ENCODE peak calls at places on chromosomes 6 and 20, in nine cellular contexts. X is H9, S is tibial nerve, V is Panc1, B is IMR-90, J is heart left ventricle, F is lower lobe of right lung, M is mucosa of descending colon, N is SK-N-SH. C is an unnamed sample.

GRCh38 chr6:20148433-20148832 is 63.8 kb downstream of the MBOAT1 start:
- DNase-seq in X (no peak), S (no peak), V (no peak), B (no peak), J (no peak), F (no peak), M (no peak), N (no peak), C (no peak)

GRCh38 chr20:23143098-23143497 is 57.0 kb upstream of the CD93 start:
- DNase-seq in X (no peak), S (no peak), V (peak; percentile 78), B (peak; percentile 85), J (no peak), F (peak; percentile 65), M (peak; percentile 43), N (no peak), C (peak; percentile 68)

GRCh38 chr20:4592316-4593148 is 129.2 kb upstream of the PRND start:
- DNase-seq in X (peak; percentile 69), S (no peak), V (no peak), B (no peak), J (peak; percentile 70), F (peak; percentile 68), M (peak; percentile 46), N (peak; percentile 84), C (peak; percentile 56)

GRCh38 chr6:41371461-41371991 is 36.1 kb downstream of the NCR2 start:
- DNase-seq in X (peak; percentile 73), S (no peak), V (no peak), B (peak; percentile 42), J (peak; percentile 73), F (no peak), M (peak; percentile 47), N (peak; percentile 66), C (peak; percentile 51)

GRCh38 chr20:63290677-63291472 is 2.1 kb upstream of the COL20A1 start:
- DNase-seq in X (peak; percentile 85), S (no peak), V (no peak), B (peak; percentile 11), J (peak; percentile 76), F (no peak), M (peak; percentile 64), N (peak; percentile 95), C (peak; percentile 72)

GRCh38 chr20:46939031-46939430 is 44.4 kb downstream of the EYA2 start:
- DNase-seq in X (peak; percentile 40), S (no peak), V (no peak), B (no peak), J (no peak), F (no peak), M (no peak), N (peak; percentile 50), C (no peak)

GRCh38 chr20:48606841-48607543 is 220.8 kb downstream of the PREX1 start:
- DNase-seq in X (no peak), S (peak; percentile 3), V (no peak), B (no peak), J (no peak), F (peak; percentile 21), M (no peak), N (no peak), C (peak; percentile 32)

GRCh38 chr6:16228709-16229665 is 9.4 kb upstream of the GMPR start:
- DNase-seq in X (no peak), S (no peak), V (no peak), B (no peak), J (no peak), F (no peak), M (peak; percentile 40), N (no peak), C (no peak)

GRCh38 chr6:162765251-162765650 is 37.5 kb downstream of the PACRG start:
- DNase-seq in X (no peak), S (no peak), V (no peak), B (no peak), J (no peak), F (no peak), M (no peak), N (no peak), C (no peak)

GRCh38 chr20:38932457-38933120 is 6.4 kb downstream of the FAM83D start:
- DNase-seq in X (no peak), S (no peak), V (no peak), B (peak; percentile 70), J (no peak), F (no peak), M (no peak), N (no peak), C (no peak)

GRCh38 chr6:52834481-52834880 is 6.1 kb downstream of the GSTA5 start:
- DNase-seq in X (no peak), S (no peak), V (no peak), B (peak; percentile 18), J (no peak), F (no peak), M (no peak), N (no peak), C (no peak)

GRCh38 chr20:47676219-47676721 is 109.0 kb downstream of the SULF2 start:
- DNase-seq in X (peak; percentile 77), S (no peak), V (no peak), B (no peak), J (no peak), F (no peak), M (no peak), N (no peak), C (no peak)

GRCh38 chr6:143150291-143150690 is 89.6 kb downstream of the AIG1 start:
- DNase-seq in X (no peak), S (no peak), V (no peak), B (no peak), J (no peak), F (no peak), M (no peak), N (no peak), C (no peak)

GRCh38 chr20:10747019-10747418 is 73.2 kb upstream of the JAG1 start:
- DNase-seq in X (no peak), S (no peak), V (no peak), B (no peak), J (no peak), F (no peak), M (peak; percentile 66), N (no peak), C (no peak)

DNA sequence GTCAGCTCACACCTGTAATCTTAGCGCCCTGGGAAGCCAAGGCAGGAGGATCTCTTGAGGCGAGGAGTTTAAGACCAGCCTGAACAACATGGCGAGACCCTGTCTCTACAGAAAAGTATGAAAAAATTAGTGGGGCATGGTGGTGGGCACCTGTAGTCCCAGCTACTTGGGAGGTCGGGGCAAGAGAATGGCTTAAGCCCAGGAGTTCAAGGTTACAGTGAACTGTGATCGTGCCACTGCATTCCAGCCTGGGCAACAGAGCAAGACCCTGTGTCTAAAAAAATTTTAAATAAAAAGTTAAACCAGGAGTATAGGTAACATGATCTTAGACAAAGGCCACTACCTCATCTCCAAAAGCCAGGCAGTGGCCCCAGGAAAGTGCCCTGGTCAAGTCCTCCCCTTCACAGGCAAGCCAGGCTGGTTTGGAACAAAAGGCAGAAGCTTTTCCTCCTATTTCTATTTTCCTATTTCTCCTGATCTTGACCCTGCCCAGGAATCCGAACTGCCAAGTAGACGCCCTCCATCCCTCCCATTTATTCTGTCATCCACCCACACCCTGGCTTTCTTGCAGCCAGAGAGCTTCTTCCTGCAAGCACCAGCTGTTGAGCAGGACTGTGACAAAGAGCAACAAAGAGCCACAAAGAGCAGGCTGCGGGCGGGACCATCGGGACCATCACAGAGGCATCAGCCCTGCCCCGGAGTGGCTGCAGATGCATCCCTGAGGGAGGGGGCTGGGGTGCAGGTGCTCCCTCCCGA is 149.9 kb upstream of the AFDN start:
- DNase-seq in X (peak; percentile 54), S (no peak), V (no peak), B (no peak), J (no peak), F (no peak), M (peak; percentile 72), N (no peak), C (no peak)
- H3K9me3 ChIP-seq in X (no peaks in the 10 kb centered on the region), S (no peaks in the 10 kb centered on the region), V (no peaks in the 10 kb centered on the region), B (peaks cover 53% of the 10 kb centered on the region), J (no peaks in the 10 kb centered on the region), F (no peaks in the 10 kb centered on the region), M (no peaks in the 10 kb centered on the region), N (no peaks in the 10 kb centered on the region), C (no peaks in the 10 kb centered on the region)

GRCh38 chr20:53755733-53756523 is 162.3 kb upstream of the ZNF217 start:
- DNase-seq in X (no peak), S (no peak), V (no peak), B (no peak), J (no peak), F (no peak), M (no peak), N (no peak), C (no peak)
- TF ChIP-seq CTCF in X (no peak), S (no peak), V (no peak), B (no peak), J (no peak), F (no peak), M (no peak), N (no peak), C (no peak)

DNA sequence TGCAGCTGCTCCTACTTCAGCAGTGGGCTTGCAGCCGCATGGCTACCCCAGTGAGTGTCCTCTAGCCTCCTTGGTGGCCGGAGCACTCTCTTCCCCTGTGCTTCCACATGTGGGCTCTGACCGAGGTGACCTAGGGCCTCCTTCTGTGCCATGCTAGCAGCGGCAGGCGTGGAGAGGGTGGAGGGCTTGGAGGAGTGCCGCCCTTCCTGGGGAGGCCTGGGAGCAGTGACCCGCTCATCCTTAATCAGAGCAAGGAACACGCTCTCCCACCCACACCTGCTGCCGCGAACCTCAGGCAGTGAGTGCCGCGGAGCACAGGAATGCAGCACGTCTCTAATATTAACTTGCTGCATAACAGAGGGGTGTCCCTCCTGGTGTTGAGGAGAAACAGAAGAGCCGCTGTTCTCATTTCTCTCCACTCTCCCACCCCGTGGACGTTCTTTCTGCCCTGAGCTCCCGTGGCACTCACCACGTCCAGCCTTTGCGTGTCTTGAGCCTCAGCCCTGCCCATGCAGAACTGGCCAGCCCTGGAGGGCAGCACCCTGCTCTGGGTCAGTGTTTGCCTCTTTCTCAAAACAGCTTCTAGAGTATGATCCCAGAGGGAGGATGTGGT is 31.9 kb downstream of the DUSP22 start:
- DNase-seq in X (no peak), S (peak; percentile 8), V (no peak), B (no peak), J (no peak), F (peak; percentile 46), M (no peak), N (no peak), C (no peak)
- H3K9me3 ChIP-seq in X (peaks cover 72% of the 10 kb centered on the region), S (no peaks in the 10 kb centered on the region), V (no peaks in the 10 kb centered on the region), B (peaks cover 2% of the 10 kb centered on the region), J (no peaks in the 10 kb centered on the region), F (no peaks in the 10 kb centered on the region), M (peaks cover 4% of the 10 kb centered on the region), N (no peaks in the 10 kb centered on the region), C (no peaks in the 10 kb centered on the region)

GRCh38 chr20:44572551-44573500 is 9.6 kb upstream of the PKIG start:
- DNase-seq in X (no peak), S (no peak), V (peak; percentile 80), B (peak; percentile 89), J (no peak), F (no peak), M (no peak), N (no peak), C (peak; percentile 44)

GRCh38 chr20:44571367-44571766 is 11.0 kb upstream of the PKIG start:
- DNase-seq in X (no peak), S (no peak), V (no peak), B (no peak), J (no peak), F (no peak), M (no peak), N (no peak), C (no peak)

GRCh38 chr20:44573501-44573869 is 8.9 kb upstream of the PKIG start:
- DNase-seq in X (no peak), S (no peak), V (no peak), B (no peak), J (no peak), F (no peak), M (no peak), N (no peak), C (no peak)

GRCh38 chr20:44566811-44567210 is 15.6 kb upstream of the PKIG start:
- DNase-seq in X (no peak), S (no peak), V (no peak), B (no peak), J (no peak), F (no peak), M (no peak), N (no peak), C (no peak)

GRCh38 chr20:44570369-44570768 is 12.0 kb upstream of the PKIG start:
- DNase-seq in X (no peak), S (no peak), V (no peak), B (no peak), J (no peak), F (no peak), M (no peak), N (no peak), C (no peak)
- TF ChIP-seq CTCF in X (no peak), S (no peak), V (no peak), B (no peak), J (no peak), F (no peak), M (no peak), N (no peak), C (no peak)